ENCODE peak calls at places on chromosomes 7 and 10, in four cellular contexts. One of them, this sample, is unnamed.

GRCh38 chr7:46658281-46658680 is 737.2 kb upstream of the IGFBP3 start:
- DNase-seq in MCF 10A: no peak
- DNase-seq in AG08395: no peak
- DNase-seq in NCI-H1105: no peak
- DNase-seq in this sample: no peak

GRCh38 chr7:3201306-3201705 is 99.7 kb upstream of the SDK1 start:
- DNase-seq in NCI-H1105: no peak
- DNase-seq in MCF 10A: no peak
- DNase-seq in AG08395: no peak
- DNase-seq in this sample: no peak

GRCh38 chr7:27767374-27767773 is 27.4 kb downstream of the TAX1BP1 start:
- DNase-seq in AG08395: no peak
- DNase-seq in NCI-H1105: no peak
- DNase-seq in MCF 10A: no peak
- DNase-seq in this sample: no peak

GRCh38 chr10:50367732-50368131 is 116.4 kb upstream of the ASAH2 start:
- DNase-seq in NCI-H1105: no peak
- DNase-seq in MCF 10A: peak
- DNase-seq in AG08395: peak
- DNase-seq in this sample: peak

GRCh38 chr7:18019562-18019961 is 8.1 kb downstream of the PRPS1L1 start:
- DNase-seq in MCF 10A: peak
- DNase-seq in AG08395: peak
- DNase-seq in NCI-H1105: no peak
- DNase-seq in this sample: peak

GRCh38 chr7:17651296-17651695 is 289.0 kb downstream of the SNX13 start:
- DNase-seq in NCI-H1105: no peak
- DNase-seq in MCF 10A: no peak
- DNase-seq in AG08395: no peak
- DNase-seq in this sample: no peak

GRCh38 chr10:6014241-6014761 is 37.0 kb upstream of the IL15RA start:
- DNase-seq in MCF 10A: peak
- DNase-seq in AG08395: peak
- DNase-seq in NCI-H1105: no peak
- DNase-seq in this sample: peak

GRCh38 chr7:155405399-155406318 is 52.3 kb upstream of the EN2 start:
- DNase-seq in AG08395: no peak
- DNase-seq in NCI-H1105: no peak
- DNase-seq in MCF 10A: peak
- DNase-seq in this sample: no peak

GRCh38 chr10:12556057-12556456 is 206.7 kb downstream of the CAMK1D start:
- DNase-seq in AG08395: no peak
- DNase-seq in MCF 10A: no peak
- DNase-seq in NCI-H1105: no peak
- DNase-seq in this sample: no peak

GRCh38 chr7:92056276-92056675 is 78.0 kb downstream of the CYP51A1 start:
- DNase-seq in AG08395: no peak
- DNase-seq in NCI-H1105: no peak
- DNase-seq in MCF 10A: no peak
- DNase-seq in this sample: no peak

GRCh38 chr7:106693659-106694353 is 32.8 kb upstream of the CCDC71L start:
- DNase-seq in NCI-H1105: no peak
- DNase-seq in AG08395: peak
- DNase-seq in MCF 10A: no peak
- DNase-seq in this sample: peak

GRCh38 chr10:49616421-49617230 is 2.8 kb downstream of the CHAT start:
- DNase-seq in AG08395: no peak
- DNase-seq in NCI-H1105: no peak
- DNase-seq in MCF 10A: no peak
- DNase-seq in this sample: no peak

GRCh38 chr10:59684006-59684405 is 25.6 kb downstream of the SLC16A9 start:
- DNase-seq in AG08395: no peak
- DNase-seq in MCF 10A: no peak
- DNase-seq in NCI-H1105: no peak
- DNase-seq in this sample: no peak

GRCh38 chr10:49123981-49124920 is 8.9 kb upstream of the VSTM4 start:
- DNase-seq in MCF 10A: no peak
- DNase-seq in AG08395: no peak
- DNase-seq in NCI-H1105: no peak
- DNase-seq in this sample: no peak

GRCh38 chr10:132335189-132336063 is 3.4 kb downstream of the LRRC27 start:
- DNase-seq in AG08395: no peak
- DNase-seq in MCF 10A: no peak
- DNase-seq in NCI-H1105: no peak
- DNase-seq in this sample: no peak

GRCh38 chr10:20237091-20237570 is 420.9 kb downstream of the PLXDC2 start:
- DNase-seq in NCI-H1105: no peak
- DNase-seq in AG08395: no peak
- DNase-seq in MCF 10A: no peak
- DNase-seq in this sample: no peak

GRCh38 chr10:61078542-61078941 is 134.6 kb upstream of the RHOBTB1 start:
- DNase-seq in AG08395: no peak
- DNase-seq in MCF 10A: no peak
- DNase-seq in NCI-H1105: no peak
- DNase-seq in this sample: peak

GRCh38 chr7:157560710-157561522 is 224.1 kb downstream of the DNAJB6 start:
- DNase-seq in AG08395: no peak
- DNase-seq in MCF 10A: no peak
- DNase-seq in NCI-H1105: no peak
- DNase-seq in this sample: no peak

GRCh38 chr7:29194594-29195417 is at the start of gene CHN2:
- DNase-seq in NCI-H1105: peak
- DNase-seq in MCF 10A: peak
- DNase-seq in AG08395: peak
- DNase-seq in this sample: peak

GRCh38 chr7:75928600-75928939 is 13.6 kb downstream of the POR start:
- DNase-seq in MCF 10A: no peak
- DNase-seq in NCI-H1105: no peak
- DNase-seq in AG08395: no peak
- DNase-seq in this sample: no peak

GRCh38 chr7:114988755-114989154 is 66.9 kb downstream of the MDFIC start:
- DNase-seq in MCF 10A: peak
- DNase-seq in NCI-H1105: no peak
- DNase-seq in AG08395: peak
- DNase-seq in this sample: peak

GRCh38 chr7:66306243-66306642 is 101.1 kb downstream of the TPST1 start:
- DNase-seq in AG08395: no peak
- DNase-seq in NCI-H1105: no peak
- DNase-seq in MCF 10A: no peak
- DNase-seq in this sample: no peak

GRCh38 chr7:23114854-23115253 is 9.3 kb downstream of the KLHL7 start:
- DNase-seq in NCI-H1105: no peak
- DNase-seq in MCF 10A: no peak
- DNase-seq in AG08395: peak
- DNase-seq in this sample: peak

GRCh38 chr10:21161647-21162046 is 264.5 kb upstream of the NEBL start:
- DNase-seq in MCF 10A: no peak
- DNase-seq in NCI-H1105: no peak
- DNase-seq in AG08395: no peak
- DNase-seq in this sample: no peak

GRCh38 chr10:14382022-14382421 is 51.3 kb upstream of the FRMD4A start:
- DNase-seq in MCF 10A: no peak
- DNase-seq in AG08395: no peak
- DNase-seq in NCI-H1105: no peak
- DNase-seq in this sample: no peak

GRCh38 chr7:36717596-36717995 is 6.7 kb downstream of the AOAH start:
- DNase-seq in NCI-H1105: no peak
- DNase-seq in MCF 10A: no peak
- DNase-seq in AG08395: no peak
- DNase-seq in this sample: no peak

GRCh38 chr10:79104264-79104954 is 35.6 kb downstream of the ZMIZ1 start:
- DNase-seq in NCI-H1105: no peak
- DNase-seq in AG08395: peak
- DNase-seq in MCF 10A: peak
- DNase-seq in this sample: peak

GRCh38 chr7:73599916-73600315 is 21.5 kb upstream of the TBL2 start:
- DNase-seq in NCI-H1105: no peak
- DNase-seq in AG08395: no peak
- DNase-seq in MCF 10A: no peak
- DNase-seq in this sample: no peak

GRCh38 chr10:125700355-125700911 is 17.5 kb upstream of the TEX36 start:
- DNase-seq in NCI-H1105: no peak
- DNase-seq in MCF 10A: peak
- DNase-seq in AG08395: peak
- DNase-seq in this sample: peak

GRCh38 chr10:96678725-96679124 is 41.6 kb downstream of the PIK3AP1 start:
- DNase-seq in MCF 10A: no peak
- DNase-seq in NCI-H1105: no peak
- DNase-seq in AG08395: no peak
- DNase-seq in this sample: no peak

GRCh38 chr7:140922741-140923345 is 1.9 kb downstream of the BRAF start:
- DNase-seq in MCF 10A: no peak
- DNase-seq in AG08395: no peak
- DNase-seq in NCI-H1105: no peak
- DNase-seq in this sample: no peak

GRCh38 chr10:91010952-91011351 is 90.1 kb upstream of the ANKRD1 start:
- DNase-seq in AG08395: no peak
- DNase-seq in MCF 10A: no peak
- DNase-seq in NCI-H1105: no peak
- DNase-seq in this sample: no peak

GRCh38 chr10:63376560-63377304 is 89.0 kb downstream of the JMJD1C start:
- DNase-seq in MCF 10A: peak
- DNase-seq in NCI-H1105: no peak
- DNase-seq in AG08395: peak
- DNase-seq in this sample: peak